ENCODE peak calls at places on chromosome X, in eight cellular contexts. T is aorta; K is foreskin keratinocyte; V is transverse colon; Y is activated naive CD4-positive, alpha-beta T cell; C is fibroblast of lung; Q is hypothalamus; R is anterior cingulate cortex. H is an unnamed sample.

GRCh38 chrX:123731987-123732678 is 719 bp downstream of the THOC2 start:
- DNase-seq in Q (no peak), Y (no peak), C (peak), R (no peak), T (no peak), V (peak), K (peak), H (peak)

GRCh38 chrX:45422216-45422925 is 221.7 kb upstream of the DIPK2B start:
- DNase-seq in C (peak), V (no peak), Q (no peak), Y (no peak), K (peak), R (no peak), T (no peak), H (no peak)

GRCh38 chrX:70826715-70827114 is 81.8 kb downstream of the TEX11 start:
- DNase-seq in C (no peak), Y (no peak), K (no peak), Q (no peak), T (no peak), V (no peak), R (peak), H (no peak)

GRCh38 chrX:133924548-133924947 is 60.8 kb downstream of the GPC3 start:
- DNase-seq in R (no peak), K (no peak), V (no peak), Y (no peak), C (no peak), Q (no peak), T (no peak), H (no peak)

GRCh38 chrX:128518508-128518907 is 466.3 kb upstream of the ACTRT1 start:
- DNase-seq in V (no peak), R (no peak), Q (no peak), T (no peak), C (no peak), Y (no peak), K (peak), H (no peak)

GRCh38 chrX:3380603-3381002 is 34.2 kb upstream of the MXRA5 start:
- DNase-seq in Q (no peak), R (no peak), C (no peak), V (no peak), K (no peak), T (no peak), Y (no peak), H (no peak)

GRCh38 chrX:49664824-49665223 is 31.0 kb downstream of the PAGE1 start:
- DNase-seq in K (no peak), C (no peak), Y (no peak), T (no peak), R (no peak), V (no peak), Q (no peak), H (no peak)

GRCh38 chrX:44343412-44343942 is at the start of gene EFHC2:
- DNase-seq in C (peak), K (no peak), Q (peak), V (peak), T (peak), R (peak), Y (no peak), H (peak)

GRCh38 chrX:49179358-49179757 is 6.8 kb downstream of the PRICKLE3 start:
- DNase-seq in T (no peak), Q (no peak), C (no peak), R (no peak), V (no peak), Y (no peak), K (no peak), H (peak)

GRCh38 chrX:10379848-10380247 is 223.1 kb downstream of the CLCN4 start:
- DNase-seq in K (no peak), Q (no peak), R (no peak), C (no peak), Y (no peak), V (no peak), T (no peak), H (no peak)

GRCh38 chrX:119252716-119253115 is 16.6 kb downstream of the PGRMC1 start:
- DNase-seq in T (no peak), V (no peak), Y (no peak), K (no peak), Q (no peak), C (no peak), R (no peak), H (no peak)

GRCh38 chrX:12360389-12360788 is 222.1 kb downstream of the FRMPD4 start:
- DNase-seq in Q (no peak), T (no peak), C (peak), K (peak), V (no peak), Y (no peak), R (no peak), H (no peak)

GRCh38 chrX:79153348-79153747 is 8.9 kb downstream of the GPR174 start:
- DNase-seq in C (no peak), K (no peak), V (no peak), Q (no peak), T (no peak), Y (no peak), R (no peak), H (no peak)

GRCh38 chrX:116881961-116882360 is 419.2 kb upstream of the CT83 start:
- DNase-seq in V (no peak), C (no peak), R (no peak), Q (no peak), Y (no peak), T (no peak), K (no peak), H (no peak)

GRCh38 chrX:108091266-108091877 is at the start of the genes ATG4A and PSMD10:
- DNase-seq in R (peak), T (peak), Q (peak), V (peak), C (peak), Y (peak), K (peak), H (peak)

GRCh38 chrX:118272237-118272636 is 73.7 kb upstream of the WDR44 start:
- DNase-seq in T (no peak), C (peak), R (no peak), V (no peak), Q (no peak), K (peak), Y (no peak), H (no peak)

GRCh38 chrX:134661295-134661694 is 3.0 kb upstream of the PLAC1 start:
- DNase-seq in R (no peak), Y (no peak), Q (no peak), V (no peak), K (no peak), T (no peak), C (no peak), H (no peak)

GRCh38 chrX:77597090-77597489 is 149.9 kb downstream of the FGF16 start:
- DNase-seq in T (no peak), Q (no peak), Y (no peak), C (peak), R (no peak), K (peak), V (no peak), H (no peak)

GRCh38 chrX:19127649-19128168 is 5.4 kb upstream of the ADGRG2 start:
- DNase-seq in R (no peak), Q (no peak), K (peak), V (no peak), C (no peak), T (no peak), Y (no peak), H (no peak)

GRCh38 chrX:39491548-39492297 is 606.0 kb downstream of the BCOR start:
- DNase-seq in V (peak), T (no peak), Y (no peak), C (no peak), Q (no peak), R (no peak), K (no peak), H (no peak)

GRCh38 chrX:10582215-10582733 is 38.1 kb downstream of the MID1 start:
- DNase-seq in Q (no peak), R (no peak), K (no peak), T (no peak), C (peak), V (no peak), Y (no peak), H (no peak)

GRCh38 chrX:46710927-46711623 is 47.8 kb downstream of the SLC9A7 start:
- DNase-seq in K (peak), Q (no peak), Y (no peak), V (no peak), R (no peak), T (no peak), C (no peak), H (no peak)

GRCh38 chrX:54043696-54044125 is 562 bp downstream of the PHF8 start:
- DNase-seq in R (peak), V (peak), T (peak), C (peak), K (no peak), Q (peak), Y (peak), H (no peak)

GRCh38 chrX:83469551-83469950 is 38.5 kb upstream of the POU3F4 start:
- DNase-seq in Y (no peak), C (peak), T (no peak), K (peak), Q (no peak), V (peak), R (no peak), H (no peak)

GRCh38 chrX:148382983-148383382 is 117.4 kb upstream of the AFF2 start:
- DNase-seq in V (no peak), Y (no peak), R (no peak), Q (no peak), C (no peak), K (no peak), T (no peak), H (no peak)

H was measured in pancreas.